ENCODE peak calls at places on chromosomes 7 and 10, in nine cellular contexts. K is activated CD4-positive, alpha-beta T cell treated with anti-CD3 and anti-CD28 coated beads, Interleukin-2, amount 50 U/mL, for 48 hours; Q is activated naive CD8-positive, alpha-beta T cell treated with anti-CD3 and anti-CD28 coated beads, Interleukin-2, amount 50 U/mL, for 24 hours; H is stimulated activated CD8-positive, alpha-beta memory T cell treated with anti-CD3 and anti-CD28 coated beads, Interleukin-12 subunit alpha, Interleukin-12 subunit beta, amount 100 ng/mL, for 4 hours; A is HuH-7; O is RWPE1; R is putamen; C is Calu3; L is neural progenitor cell. Y is an unnamed sample.

GRCh38 chr7:143884978-143885559 is 16.9 kb downstream of the TCAF1 start:
- DNase-seq in K (no peak), Q (peak), H (peak), A (no peak), O (peak), R (peak), C (peak), L (peak), Y (no peak)

GRCh38 chr7:41977165-41977651 is 259.8 kb downstream of the GLI3 start:
- DNase-seq in K (no peak), Q (no peak), H (no peak), A (peak), O (peak), R (peak), C (peak), L (peak), Y (no peak)

GRCh38 chr7:29449569-29450260 is 113.9 kb upstream of the PRR15 start:
- DNase-seq in K (no peak), Q (no peak), H (no peak), A (peak), O (peak), R (no peak), C (no peak), L (no peak), Y (no peak)

GRCh38 chr7:27099224-27099838 is 3.2 kb downstream of the HOXA2 start:
- DNase-seq in K (no peak), Q (no peak), H (no peak), A (peak), O (no peak), R (no peak), C (peak), L (no peak), Y (no peak)

GRCh38 chr10:101230185-101230917 is 1.1 kb upstream of the LBX1 start:
- DNase-seq in K (no peak), Q (no peak), H (no peak), A (peak), O (no peak), R (no peak), C (no peak), L (no peak), Y (no peak)

GRCh38 chr7:36599645-36600313 is 124.5 kb downstream of the AOAH start:
- DNase-seq in K (no peak), Q (no peak), H (no peak), A (no peak), O (no peak), R (peak), C (no peak), L (no peak), Y (no peak)

GRCh38 chr10:119445311-119445934 is 97.1 kb downstream of the RGS10 start:
- DNase-seq in K (peak), Q (peak), H (peak), A (peak), O (peak), R (peak), C (peak), L (peak), Y (peak)

GRCh38 chr7:139798221-139798620 is 20.4 kb upstream of the HIPK2 start:
- DNase-seq in K (no peak), Q (no peak), H (no peak), A (no peak), O (no peak), R (no peak), C (no peak), L (no peak), Y (no peak)

GRCh38 chr7:30869794-30870491 is 41.7 kb upstream of the AQP1 start:
- DNase-seq in K (no peak), Q (no peak), H (no peak), A (no peak), O (no peak), R (no peak), C (no peak), L (no peak), Y (no peak)

GRCh38 chr7:134699871-134700270 is 53.2 kb downstream of the BPGM start:
- DNase-seq in K (no peak), Q (no peak), H (no peak), A (no peak), O (no peak), R (no peak), C (no peak), L (no peak), Y (no peak)

GRCh38 chr10:59807629-59808620 is 54.7 kb upstream of the MRLN start:
- DNase-seq in K (no peak), Q (no peak), H (no peak), A (no peak), O (no peak), R (no peak), C (no peak), L (no peak), Y (no peak)

GRCh38 chr7:108284349-108285017 is 154.3 kb upstream of the LAMB4 start:
- DNase-seq in K (no peak), Q (peak), H (no peak), A (no peak), O (no peak), R (no peak), C (no peak), L (no peak), Y (no peak)

GRCh38 chr7:128117691-128118090 is 86.5 kb upstream of the LRRC4 start:
- DNase-seq in K (no peak), Q (no peak), H (no peak), A (no peak), O (no peak), R (no peak), C (no peak), L (no peak), Y (no peak)

GRCh38 chr7:73970801-73971229 is 57.2 kb upstream of the ELN start:
- DNase-seq in K (no peak), Q (no peak), H (no peak), A (no peak), O (no peak), R (no peak), C (no peak), L (no peak), Y (no peak)

GRCh38 chr7:1949681-1950055 is 279.6 kb downstream of the ELFN1 start:
- DNase-seq in K (no peak), Q (no peak), H (no peak), A (no peak), O (no peak), R (no peak), C (no peak), L (no peak), Y (no peak)

GRCh38 chr7:28145931-28146330 is 34.7 kb downstream of the JAZF1 start:
- DNase-seq in K (no peak), Q (no peak), H (no peak), A (no peak), O (no peak), R (no peak), C (no peak), L (no peak), Y (no peak)

GRCh38 chr7:27873981-27874957 is 134.3 kb downstream of the TAX1BP1 start:
- DNase-seq in K (no peak), Q (no peak), H (no peak), A (no peak), O (peak), R (peak), C (peak), L (no peak), Y (no peak)

GRCh38 chr7:48074231-48074654 is 14.8 kb upstream of the UPP1 start:
- DNase-seq in K (no peak), Q (no peak), H (no peak), A (no peak), O (no peak), R (no peak), C (no peak), L (no peak), Y (no peak)

GRCh38 chr7:43294080-43294630 is 181.7 kb downstream of the HECW1 start:
- DNase-seq in K (no peak), Q (no peak), H (no peak), A (no peak), O (peak), R (no peak), C (peak), L (no peak), Y (no peak)

GRCh38 chr7:73340514-73340913 is 12.6 kb downstream of the FKBP6 start:
- DNase-seq in K (no peak), Q (no peak), H (no peak), A (no peak), O (no peak), R (no peak), C (no peak), L (no peak), Y (no peak)

GRCh38 chr10:80405636-80406035 is 2.7 kb upstream of the PRXL2A start:
- DNase-seq in K (no peak), Q (no peak), H (no peak), A (no peak), O (no peak), R (no peak), C (no peak), L (peak), Y (no peak)

GRCh38 chr10:123132576-123133477 is 2.9 kb upstream of the HMX3 start:
- DNase-seq in K (peak), Q (peak), H (peak), A (peak), O (peak), R (peak), C (peak), L (peak), Y (peak)

GRCh38 chr7:92517626-92518025 is 10.7 kb downstream of the PEX1 start:
- DNase-seq in K (no peak), Q (no peak), H (no peak), A (no peak), O (no peak), R (no peak), C (no peak), L (no peak), Y (no peak)

GRCh38 chr10:32007026-32007425 is 49.2 kb downstream of the KIF5B start:
- DNase-seq in K (no peak), Q (no peak), H (no peak), A (no peak), O (no peak), R (no peak), C (no peak), L (no peak), Y (no peak)

Y was measured in activated T-helper 1 cell treated with anti-CD3 and anti-CD28 coated beads, Interleukin-2, amount 50 U/mL, for 16 hours.